ENCODE peak calls at places on chromosomes 2 and 18, in eight cellular contexts. W is erythroblast; J is stimulated activated CD8-positive, alpha-beta memory T cell treated with anti-CD3 and anti-CD28 coated beads, Interleukin-2, amount 100 ng/mL, for 48 hours; D is AG10803; P is CD8-positive, alpha-beta memory T cell; K is activated T-cell treated with anti-CD3 and anti-CD28 coated beads for 1 hour; H is RWPE2; G is substantia nigra. N is an unnamed sample.

GRCh38 chr2:237309011-237309410 is 105.0 kb downstream of the COL6A3 start:
- DNase-seq in W (no peak), J (no peak), D (peak; percentile 58), P (no peak), K (no peak), H (no peak), G (no peak), N (no peak)

GRCh38 chr2:158103358-158104021 is 1.8 kb downstream of the UPP2 start:
- DNase-seq in W (no peak), J (no peak), D (no peak), P (no peak), K (no peak), H (no peak), G (no peak), N (no peak)

GRCh38 chr18:51510020-51510419 is 312.5 kb upstream of the MEX3C start:
- DNase-seq in W (no peak), J (no peak), D (no peak), P (no peak), K (no peak), H (no peak), G (no peak), N (no peak)

GRCh38 chr2:43218550-43219382 is 7.6 kb downstream of the ZFP36L2 start:
- DNase-seq in W (peak; percentile 71), J (peak; percentile 41), D (peak; percentile 29), P (peak; percentile 89), K (peak; percentile 63), H (no peak), G (no peak), N (no peak)

GRCh38 chr2:33512112-33512511 is 35.7 kb downstream of the RASGRP3 start:
- DNase-seq in W (no peak), J (no peak), D (no peak), P (no peak), K (no peak), H (no peak), G (no peak), N (no peak)

GRCh38 chr18:40995529-40995928 is 959.5 kb upstream of the PIK3C3 start:
- DNase-seq in W (no peak), J (no peak), D (no peak), P (no peak), K (no peak), H (no peak), G (no peak), N (no peak)

GRCh38 chr18:53771664-53772063 is 452.8 kb downstream of the MBD2 start:
- DNase-seq in W (no peak), J (no peak), D (no peak), P (no peak), K (no peak), H (no peak), G (no peak), N (no peak)

GRCh38 chr2:168469281-168469988 is 13.4 kb downstream of the CERS6 start:
- DNase-seq in W (no peak), J (no peak), D (no peak), P (no peak), K (no peak), H (no peak), G (no peak), N (no peak)

GRCh38 chr18:21489119-21489750 is 111.3 kb downstream of the ESCO1 start:
- DNase-seq in W (peak; percentile 84), J (no peak), D (peak; percentile 43), P (peak; percentile 11), K (no peak), H (no peak), G (no peak), N (no peak)

GRCh38 chr2:127700527-127701192 is 637 bp upstream of the SFT2D3 start:
- DNase-seq in W (peak; percentile 78), J (no peak), D (no peak), P (peak; percentile 4), K (no peak), H (no peak), G (peak; percentile 44), N (no peak)

GRCh38 chr18:62878305-62878704 is 163.0 kb downstream of the PHLPP1 start:
- DNase-seq in W (peak; percentile 10), J (no peak), D (peak; percentile 59), P (no peak), K (no peak), H (no peak), G (no peak), N (no peak)

GRCh38 chr2:80896576-80896975 is 592.0 kb upstream of the LRRTM1 start:
- DNase-seq in W (no peak), J (no peak), D (no peak), P (no peak), K (no peak), H (no peak), G (no peak), N (no peak)

GRCh38 chr2:2849464-2850217 is 518.6 kb upstream of the MYT1L start:
- DNase-seq in W (no peak), J (no peak), D (no peak), P (no peak), K (no peak), H (no peak), G (no peak), N (no peak)

GRCh38 chr2:121031568-121032340 is 253.2 kb downstream of the TFCP2L1 start:
- DNase-seq in W (no peak), J (no peak), D (no peak), P (no peak), K (no peak), H (no peak), G (no peak), N (no peak)

GRCh38 chr2:173881466-173881865 is 83.7 kb downstream of the SP3 start:
- DNase-seq in W (no peak), J (no peak), D (peak; percentile 48), P (no peak), K (no peak), H (no peak), G (no peak), N (no peak)

GRCh38 chr2:209388416-209389037 is 35.3 kb upstream of the MAP2 start:
- DNase-seq in W (no peak), J (no peak), D (peak; percentile 23), P (no peak), K (no peak), H (no peak), G (no peak), N (no peak)

GRCh38 chr18:58412844-58413666 is 215.8 kb downstream of the ALPK2 start:
- DNase-seq in W (no peak), J (no peak), D (no peak), P (no peak), K (no peak), H (no peak), G (no peak), N (no peak)

GRCh38 chr2:3246928-3247714 is 130.5 kb downstream of the EIPR1 start:
- DNase-seq in W (no peak), J (no peak), D (no peak), P (no peak), K (no peak), H (no peak), G (no peak), N (no peak)

GRCh38 chr2:64795024-64795592 is 141.4 kb upstream of the SERTAD2 start:
- DNase-seq in W (no peak), J (no peak), D (no peak), P (no peak), K (no peak), H (no peak), G (no peak), N (no peak)

GRCh38 chr2:149737882-149738281 is 150.3 kb upstream of the MMADHC start:
- DNase-seq in W (no peak), J (no peak), D (no peak), P (no peak), K (no peak), H (no peak), G (no peak), N (no peak)

GRCh38 chr2:156436477-156437085 is 402 bp downstream of the GPD2 start:
- DNase-seq in W (peak; percentile 82), J (no peak), D (no peak), P (peak; percentile 24), K (peak; percentile 11), H (no peak), G (no peak), N (no peak)

GRCh38 chr18:61502472-61502871 is 169.2 kb downstream of the CDH20 start:
- DNase-seq in W (peak; percentile 56), J (no peak), D (peak; percentile 63), P (no peak), K (no peak), H (no peak), G (peak; percentile 40), N (peak; percentile 77)

GRCh38 chr18:75210274-75211001 is at the start of gene TSHZ1:
- DNase-seq in W (peak; percentile 82), J (no peak), D (peak; percentile 85), P (peak; percentile 81), K (peak; percentile 26), H (no peak), G (peak; percentile 63), N (peak; percentile 30)

GRCh38 chr2:47519604-47520301 is 116.8 kb downstream of the MSH2 start:
- DNase-seq in W (no peak), J (no peak), D (no peak), P (no peak), K (no peak), H (no peak), G (no peak), N (peak; percentile 34)

GRCh38 chr2:33442528-33443069 is 33.9 kb upstream of the RASGRP3 start:
- DNase-seq in W (no peak), J (no peak), D (peak; percentile 73), P (no peak), K (no peak), H (no peak), G (no peak), N (peak; percentile 46)

GRCh38 chr2:157895531-157895930 is 19.4 kb upstream of the ACVR1 start:
- DNase-seq in W (no peak), J (no peak), D (peak; percentile 35), P (no peak), K (no peak), H (no peak), G (no peak), N (no peak)

GRCh38 chr18:78271790-78272189 is 707.8 kb upstream of the SALL3 start:
- DNase-seq in W (no peak), J (no peak), D (no peak), P (no peak), K (no peak), H (no peak), G (no peak), N (no peak)

GRCh38 chr2:39532933-39533332 is 95.8 kb upstream of the MAP4K3 start:
- DNase-seq in W (no peak), J (no peak), D (no peak), P (no peak), K (no peak), H (no peak), G (no peak), N (no peak)

GRCh38 chr2:232441147-232441651 is 14.8 kb upstream of the ALPI start:
- DNase-seq in W (no peak), J (no peak), D (no peak), P (no peak), K (no peak), H (peak; percentile 40), G (no peak), N (no peak)

GRCh38 chr18:60020107-60020925 is 120.5 kb downstream of the PMAIP1 start:
- DNase-seq in W (no peak), J (no peak), D (peak; percentile 86), P (no peak), K (no peak), H (no peak), G (no peak), N (no peak)

GRCh38 chr2:64615206-64615763 is 38.4 kb downstream of the SERTAD2 start:
- DNase-seq in W (no peak), J (no peak), D (no peak), P (no peak), K (no peak), H (no peak), G (no peak), N (no peak)

GRCh38 chr2:58042486-58042970 is 4.1 kb upstream of the VRK2 start:
- DNase-seq in W (peak; percentile 10), J (no peak), D (peak; percentile 67), P (no peak), K (no peak), H (no peak), G (no peak), N (no peak)

GRCh38 chr2:230068658-230069080 is at the start of gene SLC16A14:
- DNase-seq in W (peak; percentile 19), J (no peak), D (peak; percentile 12), P (no peak), K (peak; percentile 10), H (no peak), G (no peak), N (peak; percentile 49)

GRCh38 chr2:19936979-19937378 is 35.2 kb upstream of the TTC32 start:
- DNase-seq in W (peak; percentile 45), J (no peak), D (no peak), P (no peak), K (no peak), H (no peak), G (no peak), N (no peak)

N was measured in head of caudate nucleus.